ENCODE peak calls at places on chromosome 11, in six cellular contexts. One of them, this sample, is unnamed.

GRCh38 chr11:79092791-79093313 is 348.0 kb downstream of the TENM4 start:
- DNase-seq in IMR-90: peak; percentile 100
- DNase-seq in HTR-8/SVneo: no peak
- DNase-seq in NCI-H1436: no peak
- DNase-seq in SJSA1: peak; percentile 4
- DNase-seq in kidney tubule cell: peak; percentile 95
- DNase-seq in this sample: peak; percentile 96

GRCh38 chr11:24833598-24833997 is 336.7 kb downstream of the LUZP2 start:
- DNase-seq in IMR-90: no peak
- DNase-seq in NCI-H1436: no peak
- DNase-seq in SJSA1: no peak
- DNase-seq in HTR-8/SVneo: no peak
- DNase-seq in kidney tubule cell: no peak
- DNase-seq in this sample: no peak

GRCh38 chr11:58958500-58958899 is 19.2 kb downstream of the GLYATL1 start:
- DNase-seq in HTR-8/SVneo: no peak
- DNase-seq in NCI-H1436: no peak
- DNase-seq in kidney tubule cell: peak; percentile 13
- DNase-seq in IMR-90: no peak
- DNase-seq in SJSA1: no peak
- DNase-seq in this sample: no peak

GRCh38 chr11:22875869-22876473 is 15.7 kb upstream of the CCDC179 start:
- DNase-seq in kidney tubule cell: peak; percentile 86
- DNase-seq in SJSA1: peak; percentile 65
- DNase-seq in IMR-90: peak; percentile 89
- DNase-seq in NCI-H1436: peak; percentile 76
- DNase-seq in HTR-8/SVneo: peak; percentile 60
- DNase-seq in this sample: peak; percentile 56

GRCh38 chr11:74446445-74446844 is 20.9 kb downstream of the KCNE3 start:
- DNase-seq in SJSA1: no peak
- DNase-seq in HTR-8/SVneo: no peak
- DNase-seq in NCI-H1436: no peak
- DNase-seq in kidney tubule cell: no peak
- DNase-seq in IMR-90: no peak
- DNase-seq in this sample: no peak

GRCh38 chr11:20037358-20037757 is 122.9 kb downstream of the DBX1 start:
- DNase-seq in SJSA1: no peak
- DNase-seq in IMR-90: no peak
- DNase-seq in HTR-8/SVneo: no peak
- DNase-seq in NCI-H1436: no peak
- DNase-seq in kidney tubule cell: no peak
- DNase-seq in this sample: no peak

GRCh38 chr11:7016011-7016410 is 4.1 kb downstream of the ZNF214 start:
- DNase-seq in SJSA1: no peak
- DNase-seq in NCI-H1436: no peak
- DNase-seq in IMR-90: no peak
- DNase-seq in kidney tubule cell: no peak
- DNase-seq in HTR-8/SVneo: no peak
- DNase-seq in this sample: no peak

GRCh38 chr11:134374171-134374570 is 37.9 kb downstream of the B3GAT1 start:
- DNase-seq in HTR-8/SVneo: no peak
- DNase-seq in SJSA1: no peak
- DNase-seq in kidney tubule cell: no peak
- DNase-seq in IMR-90: no peak
- DNase-seq in NCI-H1436: no peak
- DNase-seq in this sample: no peak

GRCh38 chr11:90220391-90220790 is 2.5 kb downstream of the CHORDC1 start:
- DNase-seq in IMR-90: peak; percentile 72
- DNase-seq in NCI-H1436: no peak
- DNase-seq in kidney tubule cell: peak; percentile 7
- DNase-seq in HTR-8/SVneo: no peak
- DNase-seq in SJSA1: peak; percentile 31
- DNase-seq in this sample: no peak

GRCh38 chr11:121512468-121513465 is 60.0 kb upstream of the SORL1-AS1 start:
- DNase-seq in HTR-8/SVneo: no peak
- DNase-seq in IMR-90: no peak
- DNase-seq in kidney tubule cell: no peak
- DNase-seq in NCI-H1436: no peak
- DNase-seq in SJSA1: no peak
- DNase-seq in this sample: no peak

GRCh38 chr11:6357222-6357621 is 33.1 kb upstream of the SMPD1 start:
- DNase-seq in SJSA1: peak; percentile 86
- DNase-seq in kidney tubule cell: peak; percentile 88
- DNase-seq in IMR-90: peak; percentile 95
- DNase-seq in NCI-H1436: no peak
- DNase-seq in HTR-8/SVneo: peak; percentile 79
- DNase-seq in this sample: peak; percentile 73

GRCh38 chr11:68848429-68848828 is 6.7 kb upstream of the CPT1A start:
- DNase-seq in HTR-8/SVneo: no peak
- DNase-seq in kidney tubule cell: no peak
- DNase-seq in SJSA1: no peak
- DNase-seq in NCI-H1436: no peak
- DNase-seq in IMR-90: no peak
- DNase-seq in this sample: no peak

GRCh38 chr11:130436171-130436570 is 7.8 kb upstream of the ADAMTS8 start:
- DNase-seq in NCI-H1436: no peak
- DNase-seq in IMR-90: no peak
- DNase-seq in SJSA1: no peak
- DNase-seq in kidney tubule cell: no peak
- DNase-seq in HTR-8/SVneo: no peak
- DNase-seq in this sample: no peak

GRCh38 chr11:46119352-46120216 is 1.7 kb downstream of the PHF21A start:
- DNase-seq in HTR-8/SVneo: peak; percentile 28
- DNase-seq in IMR-90: peak; percentile 74
- DNase-seq in kidney tubule cell: peak; percentile 59
- DNase-seq in SJSA1: peak; percentile 44
- DNase-seq in NCI-H1436: peak; percentile 8
- DNase-seq in this sample: no peak

GRCh38 chr11:119376197-119376847 is 5.2 kb downstream of the USP2 start:
- DNase-seq in HTR-8/SVneo: no peak
- DNase-seq in kidney tubule cell: no peak
- DNase-seq in NCI-H1436: no peak
- DNase-seq in IMR-90: peak; percentile 37
- DNase-seq in SJSA1: no peak
- DNase-seq in this sample: no peak

GRCh38 chr11:70128435-70128906 is 50.4 kb downstream of the ANO1 start:
- DNase-seq in NCI-H1436: no peak
- DNase-seq in kidney tubule cell: peak; percentile 11
- DNase-seq in HTR-8/SVneo: peak; percentile 47
- DNase-seq in IMR-90: no peak
- DNase-seq in SJSA1: peak; percentile 42
- DNase-seq in this sample: no peak

GRCh38 chr11:102453286-102453797 is 777 bp upstream of the TMEM123 start:
- DNase-seq in SJSA1: no peak
- DNase-seq in NCI-H1436: no peak
- DNase-seq in kidney tubule cell: no peak
- DNase-seq in IMR-90: no peak
- DNase-seq in HTR-8/SVneo: no peak
- DNase-seq in this sample: no peak

GRCh38 chr11:94964934-94965333 is 8.4 kb downstream of the CWC15 start:
- DNase-seq in IMR-90: no peak
- DNase-seq in NCI-H1436: no peak
- DNase-seq in kidney tubule cell: no peak
- DNase-seq in SJSA1: no peak
- DNase-seq in HTR-8/SVneo: no peak
- DNase-seq in this sample: no peak

GRCh38 chr11:44623321-44623715 is 57.9 kb downstream of the CD82 start:
- DNase-seq in HTR-8/SVneo: no peak
- DNase-seq in NCI-H1436: no peak
- DNase-seq in IMR-90: no peak
- DNase-seq in SJSA1: no peak
- DNase-seq in kidney tubule cell: no peak
- DNase-seq in this sample: no peak

GRCh38 chr11:118144301-118144701 is 8.3 kb downstream of the SCN4B start:
- DNase-seq in NCI-H1436: no peak
- DNase-seq in HTR-8/SVneo: no peak
- DNase-seq in kidney tubule cell: no peak
- DNase-seq in SJSA1: no peak
- DNase-seq in IMR-90: no peak
- DNase-seq in this sample: no peak

GRCh38 chr11:123839131-123839530 is 33.0 kb upstream of the OR6M1 start:
- DNase-seq in kidney tubule cell: no peak
- DNase-seq in NCI-H1436: no peak
- DNase-seq in SJSA1: no peak
- DNase-seq in IMR-90: no peak
- DNase-seq in HTR-8/SVneo: no peak
- DNase-seq in this sample: no peak

GRCh38 chr11:13333456-13333957 is 55.9 kb downstream of the BMAL1 start:
- DNase-seq in kidney tubule cell: peak; percentile 90
- DNase-seq in NCI-H1436: no peak
- DNase-seq in SJSA1: no peak
- DNase-seq in IMR-90: no peak
- DNase-seq in HTR-8/SVneo: no peak
- DNase-seq in this sample: no peak

GRCh38 chr11:122097419-122098001 is 18.5 kb downstream of the BLID start:
- DNase-seq in SJSA1: peak; percentile 66
- DNase-seq in NCI-H1436: no peak
- DNase-seq in IMR-90: peak; percentile 47
- DNase-seq in HTR-8/SVneo: no peak
- DNase-seq in kidney tubule cell: no peak
- DNase-seq in this sample: no peak

GRCh38 chr11:61833926-61834277 is 5.8 kb downstream of the FADS2 start:
- DNase-seq in SJSA1: no peak
- DNase-seq in HTR-8/SVneo: no peak
- DNase-seq in NCI-H1436: no peak
- DNase-seq in kidney tubule cell: no peak
- DNase-seq in IMR-90: no peak
- DNase-seq in this sample: no peak

GRCh38 chr11:94873910-94874575 is 99.3 kb downstream of the CWC15 start:
- DNase-seq in kidney tubule cell: no peak
- DNase-seq in SJSA1: no peak
- DNase-seq in NCI-H1436: no peak
- DNase-seq in IMR-90: no peak
- DNase-seq in HTR-8/SVneo: no peak
- DNase-seq in this sample: no peak

GRCh38 chr11:78727816-78728215 is 153.2 kb upstream of the NARS2 start:
- DNase-seq in SJSA1: no peak
- DNase-seq in HTR-8/SVneo: no peak
- DNase-seq in kidney tubule cell: no peak
- DNase-seq in IMR-90: no peak
- DNase-seq in NCI-H1436: no peak
- DNase-seq in this sample: no peak

GRCh38 chr11:130042093-130042591 is 27.6 kb upstream of the APLP2 start:
- DNase-seq in IMR-90: peak; percentile 99
- DNase-seq in NCI-H1436: no peak
- DNase-seq in HTR-8/SVneo: peak; percentile 42
- DNase-seq in kidney tubule cell: peak; percentile 91
- DNase-seq in SJSA1: no peak
- DNase-seq in this sample: peak; percentile 62

GRCh38 chr11:107140988-107141387 is 122.7 kb upstream of the GUCY1A2 start:
- DNase-seq in IMR-90: no peak
- DNase-seq in NCI-H1436: no peak
- DNase-seq in kidney tubule cell: no peak
- DNase-seq in SJSA1: no peak
- DNase-seq in HTR-8/SVneo: no peak
- DNase-seq in this sample: no peak

GRCh38 chr11:2988996-2989395 is 3.1 kb downstream of the NAP1L4 start:
- DNase-seq in kidney tubule cell: no peak
- DNase-seq in IMR-90: peak; percentile 33
- DNase-seq in NCI-H1436: no peak
- DNase-seq in HTR-8/SVneo: no peak
- DNase-seq in SJSA1: no peak
- DNase-seq in this sample: no peak

GRCh38 chr11:62611705-62612365 is 740 bp downstream of the EML3 start:
- DNase-seq in SJSA1: peak; percentile 73
- DNase-seq in kidney tubule cell: peak; percentile 46
- DNase-seq in HTR-8/SVneo: no peak
- DNase-seq in IMR-90: peak; percentile 60
- DNase-seq in NCI-H1436: no peak
- DNase-seq in this sample: no peak

GRCh38 chr11:68903288-68903630 is 373 bp downstream of the MRPL21 start:
- DNase-seq in kidney tubule cell: no peak
- DNase-seq in HTR-8/SVneo: no peak
- DNase-seq in SJSA1: no peak
- DNase-seq in IMR-90: no peak
- DNase-seq in NCI-H1436: no peak
- DNase-seq in this sample: no peak

GRCh38 chr11:64996710-64997380 is at the start of gene BATF2:
- DNase-seq in kidney tubule cell: peak; percentile 82
- DNase-seq in HTR-8/SVneo: peak; percentile 91
- DNase-seq in IMR-90: peak; percentile 83
- DNase-seq in NCI-H1436: peak; percentile 67
- DNase-seq in SJSA1: peak; percentile 49
- DNase-seq in this sample: peak; percentile 41

GRCh38 chr11:104033134-104033533 is 3.3 kb upstream of the DDI1 start:
- DNase-seq in HTR-8/SVneo: peak; percentile 21
- DNase-seq in SJSA1: peak; percentile 24
- DNase-seq in IMR-90: peak; percentile 97
- DNase-seq in NCI-H1436: no peak
- DNase-seq in kidney tubule cell: peak; percentile 51
- DNase-seq in this sample: peak; percentile 56

GRCh38 chr11:121723261-121723741 is 270.5 kb upstream of the SORL1-AS1 start:
- DNase-seq in IMR-90: no peak
- DNase-seq in SJSA1: no peak
- DNase-seq in NCI-H1436: no peak
- DNase-seq in kidney tubule cell: no peak
- DNase-seq in HTR-8/SVneo: no peak
- DNase-seq in this sample: no peak